ENCODE peak calls at places on chromosomes 12 and 14, in eight cellular contexts. K, C, P, L, F, X, W and D are unnamed samples.

GRCh38 chr14:75831971-75832370 is 149.8 kb downstream of the TGFB3 start:
- DNase-seq in K (no peak), C (no peak), P (no peak), L (no peak), F (no peak), X (peak), W (peak), D (no peak)

GRCh38 chr14:100604126-100604501 is 16.9 kb upstream of the BEGAIN start:
- DNase-seq in K (no peak), C (no peak), P (no peak), L (no peak), F (no peak), X (no peak), W (no peak), D (no peak)

GRCh38 chr12:85007836-85008235 is 28.2 kb downstream of the TSPAN19 start:
- DNase-seq in K (no peak), C (no peak), P (no peak), L (no peak), F (no peak), X (peak), W (no peak), D (no peak)

GRCh38 chr12:125983094-125983783 is 918.0 kb downstream of the AACS start:
- DNase-seq in K (peak), C (no peak), P (no peak), L (no peak), F (no peak), X (no peak), W (peak), D (peak)

GRCh38 chr12:115866909-115867525 is 410.5 kb downstream of the MED13L start:
- DNase-seq in K (peak), C (no peak), P (no peak), L (no peak), F (no peak), X (no peak), W (peak), D (no peak)

GRCh38 chr14:56751471-56751870 is 58.8 kb downstream of the OTX2 start:
- DNase-seq in K (peak), C (peak), P (no peak), L (no peak), F (no peak), X (no peak), W (no peak), D (no peak)

GRCh38 chr12:108169671-108170070 is 40.6 kb downstream of the WSCD2 start:
- DNase-seq in K (no peak), C (no peak), P (no peak), L (no peak), F (no peak), X (no peak), W (no peak), D (no peak)

GRCh38 chr12:115640929-115641328 is 636.6 kb downstream of the MED13L start:
- DNase-seq in K (no peak), C (no peak), P (no peak), L (no peak), F (no peak), X (peak), W (no peak), D (no peak)

GRCh38 chr14:89393346-89393745 is 23.7 kb downstream of the FOXN3 start:
- DNase-seq in K (no peak), C (no peak), P (no peak), L (no peak), F (no peak), X (no peak), W (no peak), D (no peak)

GRCh38 chr12:130014485-130014807 is 110.6 kb upstream of the TMEM132D start:
- DNase-seq in K (no peak), C (no peak), P (no peak), L (no peak), F (no peak), X (no peak), W (no peak), D (no peak)

GRCh38 chr14:61588419-61588901 is 106.9 kb upstream of the HIF1A start:
- DNase-seq in K (no peak), C (no peak), P (no peak), L (no peak), F (no peak), X (peak), W (no peak), D (no peak)

GRCh38 chr12:129571901-129572494 is 331.8 kb downstream of the TMEM132D start:
- DNase-seq in K (no peak), C (no peak), P (no peak), L (no peak), F (no peak), X (no peak), W (no peak), D (no peak)

GRCh38 chr12:6843118-6843902 is 2.6 kb downstream of the GNB3 start:
- DNase-seq in K (no peak), C (peak), P (no peak), L (peak), F (no peak), X (no peak), W (peak), D (no peak)

GRCh38 chr14:55578511-55578910 is 1.5 kb upstream of the KTN1 start:
- DNase-seq in K (no peak), C (no peak), P (no peak), L (no peak), F (no peak), X (peak), W (no peak), D (no peak)

GRCh38 chr12:115297445-115297844 is 613.5 kb upstream of the TBX3 start:
- DNase-seq in K (no peak), C (no peak), P (no peak), L (no peak), F (no peak), X (no peak), W (no peak), D (no peak)

GRCh38 chr12:47995976-47996375 is 8.3 kb downstream of the COL2A1 start:
- DNase-seq in K (no peak), C (no peak), P (no peak), L (no peak), F (peak), X (peak), W (no peak), D (no peak)

GRCh38 chr14:26088260-26088659 is 509.6 kb downstream of the NOVA1 start:
- DNase-seq in K (no peak), C (no peak), P (no peak), L (no peak), F (no peak), X (no peak), W (no peak), D (no peak)

GRCh38 chr14:89214221-89214965 is 202.6 kb downstream of the FOXN3 start:
- DNase-seq in K (peak), C (no peak), P (peak), L (no peak), F (no peak), X (no peak), W (peak), D (no peak)

GRCh38 chr12:121937654-121938053 is 19.3 kb downstream of the CFAP251 start:
- DNase-seq in K (no peak), C (no peak), P (no peak), L (no peak), F (no peak), X (no peak), W (no peak), D (no peak)

GRCh38 chr14:74682169-74682952 is 30.5 kb downstream of the AREL1 start:
- DNase-seq in K (no peak), C (no peak), P (no peak), L (no peak), F (no peak), X (no peak), W (no peak), D (no peak)

GRCh38 chr12:1908758-1909157 is 9.7 kb downstream of the CACNA2D4 start:
- DNase-seq in K (no peak), C (no peak), P (no peak), L (no peak), F (no peak), X (no peak), W (no peak), D (no peak)

GRCh38 chr12:132406498-132407461 is 77.4 kb upstream of the GALNT9 start:
- DNase-seq in K (no peak), C (no peak), P (no peak), L (no peak), F (no peak), X (no peak), W (no peak), D (no peak)

GRCh38 chr14:71089974-71090373 is 182.7 kb downstream of the PCNX1 start:
- DNase-seq in K (no peak), C (no peak), P (no peak), L (no peak), F (no peak), X (peak), W (no peak), D (no peak)

GRCh38 chr14:91714805-91715204 is 17.1 kb downstream of the CATSPERB start:
- DNase-seq in K (no peak), C (no peak), P (no peak), L (no peak), F (no peak), X (no peak), W (no peak), D (no peak)

GRCh38 chr14:91796622-91797347 is 64.9 kb upstream of the CATSPERB start:
- DNase-seq in K (no peak), C (no peak), P (no peak), L (no peak), F (no peak), X (peak), W (no peak), D (no peak)

GRCh38 chr14:69152181-69152943 is 557 bp downstream of the DCAF5 start:
- DNase-seq in K (no peak), C (peak), P (no peak), L (peak), F (no peak), X (peak), W (no peak), D (no peak)

GRCh38 chr12:75599061-75599460 is 87.7 kb upstream of the KRR1 start:
- DNase-seq in K (no peak), C (no peak), P (no peak), L (no peak), F (no peak), X (peak), W (no peak), D (no peak)

GRCh38 chr12:48671231-48671856 is 10.7 kb downstream of the KANSL2 start:
- DNase-seq in K (no peak), C (no peak), P (no peak), L (no peak), F (no peak), X (peak), W (no peak), D (no peak)

GRCh38 chr14:22412936-22413411 is 176.1 kb downstream of the DAD1 start:
- DNase-seq in K (no peak), C (no peak), P (no peak), L (no peak), F (no peak), X (peak), W (no peak), D (no peak)

GRCh38 chr14:34246206-34246605 is 215.8 kb downstream of the SPTSSA start:
- DNase-seq in K (no peak), C (no peak), P (no peak), L (no peak), F (no peak), X (no peak), W (no peak), D (no peak)

GRCh38 chr14:44170554-44170953 is 336.5 kb downstream of the FSCB start:
- DNase-seq in K (no peak), C (no peak), P (no peak), L (no peak), F (no peak), X (no peak), W (no peak), D (no peak)

GRCh38 chr14:101823081-101823480 is 61.6 kb downstream of the PPP2R5C start:
- DNase-seq in K (no peak), C (no peak), P (no peak), L (no peak), F (no peak), X (no peak), W (no peak), D (no peak)

GRCh38 chr12:62772556-62772955 is 162.4 kb downstream of the PPM1H start:
- DNase-seq in K (no peak), C (peak), P (no peak), L (no peak), F (no peak), X (peak), W (no peak), D (no peak)

GRCh38 chr12:32906407-32907165 is 10.0 kb upstream of the PKP2 start:
- DNase-seq in K (no peak), C (no peak), P (no peak), L (no peak), F (no peak), X (no peak), W (peak), D (no peak)

GRCh38 chr12:121580959-121581680 is at the start of gene KDM2B:
- DNase-seq in K (no peak), C (peak), P (no peak), L (peak), F (no peak), X (peak), W (no peak), D (no peak)

GRCh38 chr12:57268264-57268663 is 17.3 kb upstream of the STAC3 start:
- DNase-seq in K (no peak), C (no peak), P (no peak), L (no peak), F (no peak), X (peak), W (no peak), D (no peak)

GRCh38 chr12:50149311-50149710 is 17.9 kb downstream of the CERS5 start:
- DNase-seq in K (no peak), C (no peak), P (no peak), L (no peak), F (no peak), X (no peak), W (no peak), D (no peak)

GRCh38 chr12:50151047-50151687 is 16.0 kb downstream of the CERS5 start:
- DNase-seq in K (no peak), C (no peak), P (no peak), L (no peak), F (no peak), X (peak), W (no peak), D (no peak)

GRCh38 chr12:50142993-50143392 is 24.2 kb downstream of the CERS5 start:
- DNase-seq in K (no peak), C (no peak), P (no peak), L (no peak), F (no peak), X (no peak), W (no peak), D (no peak)

GRCh38 chr12:50145439-50145838 is 21.7 kb downstream of the CERS5 start:
- DNase-seq in K (no peak), C (no peak), P (no peak), L (no peak), F (no peak), X (no peak), W (no peak), D (no peak)

DNA sequence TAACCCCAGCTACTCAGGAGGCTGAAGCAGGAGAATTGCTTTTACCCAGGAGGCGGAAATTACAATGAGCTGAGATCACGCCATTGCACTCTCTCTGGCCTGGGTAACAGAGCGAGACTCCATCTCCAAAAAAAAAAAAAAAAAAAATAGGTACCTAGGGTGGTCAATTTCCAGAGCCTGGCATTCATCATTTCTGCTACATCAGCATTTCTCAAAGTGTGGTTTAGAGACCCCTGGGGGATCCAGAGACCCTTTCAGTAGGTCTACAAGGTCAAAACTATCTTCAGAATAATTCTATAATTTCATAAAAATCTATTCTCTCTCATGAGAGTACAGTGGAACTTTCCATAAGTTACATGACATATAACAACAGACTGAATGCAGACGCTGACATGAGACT is 19.9 kb downstream of the CERS5 start:
- DNase-seq in K (no peak), C (no peak), P (no peak), L (no peak), F (no peak), X (no peak), W (no peak), D (no peak)
- TF ChIP-seq CTCF in K (no peak), C (no peak), P (no peak), L (no peak), F (no peak), X (no peak), W (no peak), D (no peak)

GRCh38 chr14:81062816-81063215 is 107.4 kb downstream of the TSHR start:
- DNase-seq in K (no peak), C (peak), P (no peak), L (peak), F (no peak), X (peak), W (no peak), D (no peak)
- TF ChIP-seq CTCF in K (peak), C (no peak), P (no peak), L (peak), F (peak), X (peak), W (peak), D (peak)

GRCh38 chr12:14138495-14138894 is 157.1 kb upstream of the GRIN2B start:
- DNase-seq in K (no peak), C (peak), P (no peak), L (peak), F (no peak), X (no peak), W (no peak), D (peak)
- TF ChIP-seq CTCF in K (no peak), C (peak), P (no peak), L (peak), F (no peak), X (no peak), W (peak), D (peak)

DNA sequence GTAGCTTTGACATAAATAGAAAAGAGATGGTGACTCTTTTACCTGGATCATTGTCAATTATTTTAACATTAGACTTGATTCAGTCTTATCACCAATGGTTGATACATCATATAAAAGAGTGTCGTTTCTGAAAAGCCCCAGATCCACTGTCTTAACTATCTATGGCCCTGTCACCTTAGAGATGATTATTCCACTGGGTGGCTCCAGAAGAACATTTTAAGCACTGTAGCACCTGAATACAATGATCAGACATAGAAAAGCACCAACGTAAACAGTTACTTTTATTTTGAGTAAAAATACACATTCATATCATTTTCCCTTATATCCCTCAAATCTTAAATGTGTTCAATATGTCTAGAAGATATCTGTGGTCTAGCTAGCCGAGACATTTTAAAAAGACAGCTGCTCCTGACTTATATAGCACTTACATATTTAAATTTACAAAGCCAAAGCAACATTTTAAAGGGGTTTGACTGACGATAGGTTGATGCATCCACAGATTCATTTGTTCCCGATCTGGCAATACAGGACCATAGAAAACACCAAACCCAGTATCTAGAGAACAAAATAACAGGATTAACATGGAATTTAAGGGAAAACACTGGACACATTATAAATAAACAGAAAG is 32.9 kb downstream of the TSPAN8 start:
- DNase-seq in K (no peak), C (no peak), P (no peak), L (no peak), F (no peak), X (no peak), W (no peak), D (no peak)
- TF ChIP-seq CTCF in K (no peak), C (no peak), P (no peak), L (no peak), F (no peak), X (no peak), W (no peak), D (no peak)

GRCh38 chr12:12999959-13000615 is at the start of gene HEBP1:
- DNase-seq in K (peak), C (peak), P (peak), L (peak), F (peak), X (peak), W (peak), D (peak)
- TF ChIP-seq CTCF in K (no peak), C (no peak), P (no peak), L (no peak), F (no peak), X (no peak), W (no peak), D (no peak)

GRCh38 chr12:100954118-100954517 is 159.5 kb downstream of the ANO4 start:
- DNase-seq in K (no peak), C (no peak), P (no peak), L (no peak), F (no peak), X (no peak), W (no peak), D (no peak)

GRCh38 chr12:100959481-100959880 is 164.9 kb downstream of the ANO4 start:
- DNase-seq in K (no peak), C (no peak), P (no peak), L (no peak), F (peak), X (peak), W (no peak), D (no peak)

GRCh38 chr12:100953677-100954076 is 159.1 kb downstream of the ANO4 start:
- DNase-seq in K (no peak), C (no peak), P (no peak), L (no peak), F (no peak), X (no peak), W (no peak), D (no peak)

GRCh38 chr12:100955139-100955538 is 160.6 kb downstream of the ANO4 start:
- DNase-seq in K (no peak), C (no peak), P (peak), L (no peak), F (peak), X (peak), W (no peak), D (no peak)

DNA sequence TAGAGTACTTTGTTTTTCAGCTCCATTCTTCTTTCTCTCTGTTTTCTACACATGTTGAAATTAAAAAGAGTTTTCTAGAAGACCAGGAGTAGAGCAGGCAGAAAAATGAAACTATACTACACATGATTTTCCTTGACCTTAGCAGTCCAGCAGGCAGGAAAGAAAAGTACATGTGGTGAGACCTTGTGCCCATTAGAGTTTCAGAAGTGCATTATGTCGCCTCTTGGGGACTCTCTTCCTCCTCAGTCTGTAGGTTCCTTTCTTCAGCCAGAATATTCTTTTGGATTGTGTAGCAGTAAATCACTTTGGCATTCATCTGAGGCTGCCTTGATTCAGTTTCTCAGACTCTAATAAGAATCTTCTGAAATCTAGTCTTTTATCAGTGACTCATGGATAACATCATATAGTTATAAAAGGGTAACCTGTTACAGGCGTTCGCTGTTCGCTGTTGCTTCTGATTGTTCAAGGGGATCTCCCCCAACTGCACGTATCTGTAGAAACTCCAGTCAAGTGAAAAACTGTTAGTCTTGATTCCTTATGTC is 161.8 kb downstream of the ANO4 start:
- DNase-seq in K (no peak), C (no peak), P (no peak), L (no peak), F (no peak), X (no peak), W (no peak), D (no peak)
- TF ChIP-seq CTCF in K (no peak), C (no peak), P (no peak), L (no peak), F (no peak), X (no peak), W (no peak), D (no peak)